ENCODE peak calls at places on chromosome 4, in ten cellular contexts. L is AML-193, Q is upper lobe of right lung, S is mucosa of descending colon, H is NCI-H526 treated with DMSO at 0.1 percent for 48 hours, Y is neuronal stem cell, I is KBM-7, E is DMS153, O is mesenchymal stem cell, Z is left colon. J is an unnamed sample.

GRCh38 chr4:182653596-182653995 is 263.6 kb downstream of the DCTD start:
- DNase-seq in L (no peak), Q (no peak), S (no peak), H (no peak), Y (no peak), I (no peak), E (no peak), O (no peak), Z (no peak), J (no peak)

GRCh38 chr4:13159041-13159620 is 325.0 kb downstream of the RAB28 start:
- DNase-seq in L (no peak), Q (no peak), S (no peak), H (no peak), Y (no peak), I (no peak), E (peak; percentile 17), O (no peak), Z (no peak), J (no peak)

GRCh38 chr4:7725951-7726350 is 213.7 kb downstream of the AFAP1 start:
- DNase-seq in L (no peak), Q (no peak), S (no peak), H (no peak), Y (no peak), I (no peak), E (no peak), O (no peak), Z (no peak), J (no peak)

GRCh38 chr4:85600501-85600900 is 125.6 kb downstream of the ARHGAP24 start:
- DNase-seq in L (no peak), Q (no peak), S (no peak), H (no peak), Y (no peak), I (no peak), E (no peak), O (no peak), Z (no peak), J (no peak)

GRCh38 chr4:154973636-154974035 is 192.6 kb downstream of the RBM46 start:
- DNase-seq in L (no peak), Q (no peak), S (no peak), H (no peak), Y (no peak), I (no peak), E (no peak), O (no peak), Z (no peak), J (no peak)

GRCh38 chr4:153610623-153611376 is 73.3 kb upstream of the TLR2 start:
- DNase-seq in L (no peak), Q (no peak), S (no peak), H (no peak), Y (no peak), I (no peak), E (no peak), O (no peak), Z (no peak), J (no peak)

GRCh38 chr4:2281575-2282343 is 19.9 kb upstream of the MXD4 start:
- DNase-seq in L (no peak), Q (no peak), S (peak; percentile 38), H (no peak), Y (no peak), I (peak; percentile 40), E (no peak), O (no peak), Z (no peak), J (peak; percentile 84)

GRCh38 chr4:6548882-6549230 is 26.1 kb upstream of the MAN2B2 start:
- DNase-seq in L (no peak), Q (no peak), S (no peak), H (no peak), Y (no peak), I (no peak), E (no peak), O (no peak), Z (no peak), J (no peak)

GRCh38 chr4:2768921-2769336 is 12.8 kb upstream of the TNIP2 start:
- DNase-seq in L (no peak), Q (no peak), S (no peak), H (no peak), Y (no peak), I (no peak), E (no peak), O (peak; percentile 39), Z (peak; percentile 18), J (no peak)